ENCODE peak calls at places on chromosome 9, in six cellular contexts. E is GF-D8; V is D341Med; J is CD8-positive, alpha-beta T cell; O is germinal center; K is WTC11. D is an unnamed sample.

GRCh38 chr9:22144226-22144625 is 135.1 kb upstream of the CDKN2B start:
- DNase-seq in E (no peak), V (no peak), J (no peak), O (no peak), K (no peak), D (no peak)

GRCh38 chr9:129319076-129319937 is 141.2 kb upstream of the IER5L start:
- DNase-seq in E (no peak), V (peak; percentile 28), J (no peak), O (no peak), K (no peak), D (no peak)

GRCh38 chr9:114178756-114179450 is 23.6 kb downstream of the COL27A1 start:
- DNase-seq in E (no peak), V (no peak), J (no peak), O (no peak), K (no peak), D (no peak)

GRCh38 chr9:88532320-88532719 is 2.7 kb upstream of the NXNL2 start:
- DNase-seq in E (peak; percentile 1), V (no peak), J (no peak), O (no peak), K (peak; percentile 88), D (no peak)

GRCh38 chr9:24932785-24933184 is 387.1 kb upstream of the IZUMO3 start:
- DNase-seq in E (no peak), V (no peak), J (no peak), O (no peak), K (no peak), D (no peak)

GRCh38 chr9:37746448-37747270 is 6.9 kb upstream of the TRMT10B start:
- DNase-seq in E (no peak), V (no peak), J (no peak), O (no peak), K (no peak), D (no peak)

GRCh38 chr9:16175461-16175860 is 622.6 kb downstream of the CCDC171 start:
- DNase-seq in E (no peak), V (no peak), J (no peak), O (no peak), K (no peak), D (no peak)

GRCh38 chr9:87193925-87194380 is 246.6 kb upstream of the GAS1 start:
- DNase-seq in E (no peak), V (no peak), J (no peak), O (no peak), K (no peak), D (no peak)

GRCh38 chr9:97564291-97565175 is 63.1 kb downstream of the TMOD1 start:
- DNase-seq in E (no peak), V (no peak), J (no peak), O (no peak), K (no peak), D (no peak)

GRCh38 chr9:108609227-108609894 is 246.4 kb downstream of the ACTL7B start:
- DNase-seq in E (no peak), V (no peak), J (no peak), O (no peak), K (no peak), D (no peak)

GRCh38 chr9:6054280-6055099 is 39.1 kb upstream of the RANBP6 start:
- DNase-seq in E (peak; percentile 5), V (peak; percentile 69), J (peak; percentile 64), O (peak; percentile 44), K (peak; percentile 82), D (peak; percentile 60)

GRCh38 chr9:135864447-135865049 is 42.8 kb downstream of the CAMSAP1 start:
- DNase-seq in E (no peak), V (peak; percentile 82), J (peak; percentile 82), O (peak; percentile 67), K (peak; percentile 87), D (peak; percentile 17)

GRCh38 chr9:99400184-99400731 is 178.2 kb downstream of the SEC61B start:
- DNase-seq in E (no peak), V (no peak), J (no peak), O (no peak), K (no peak), D (no peak)

GRCh38 chr9:115650768-115651167 is 502.8 kb upstream of the PAPPA start:
- DNase-seq in E (no peak), V (no peak), J (no peak), O (no peak), K (no peak), D (no peak)

GRCh38 chr9:2874001-2874750 is 30.3 kb upstream of the PUM3 start:
- DNase-seq in E (no peak), V (no peak), J (no peak), O (no peak), K (no peak), D (no peak)

GRCh38 chr9:36781532-36781931 is 208.8 kb downstream of the MELK start:
- DNase-seq in E (no peak), V (no peak), J (no peak), O (no peak), K (no peak), D (no peak)

GRCh38 chr9:37944671-37945481 is 40.9 kb upstream of the SLC25A51 start:
- DNase-seq in E (no peak), V (no peak), J (no peak), O (no peak), K (peak; percentile 54), D (no peak)

GRCh38 chr9:87657190-87657589 is 68.7 kb upstream of the CTSL start:
- DNase-seq in E (no peak), V (no peak), J (no peak), O (no peak), K (no peak), D (no peak)

GRCh38 chr9:98980291-98980690 is 36.6 kb downstream of the COL15A1 start:
- DNase-seq in E (no peak), V (no peak), J (no peak), O (no peak), K (no peak), D (no peak)